ENCODE peak calls at places on chromosome 5, in nine cellular contexts. L is GM13976, X is esophagus squamous epithelium, D is heart left ventricle, F is cardiac fibroblast, Q is endothelial cell, I is Calu3, M is HCT116, E is GM12865. U is an unnamed sample.

GRCh38 chr5:10288600-10289213 is 19.0 kb downstream of the CMBL start:
- DNase-seq in D (peak), L (peak), I (peak), Q (no peak), M (no peak), E (peak), F (no peak), X (no peak), U (no peak)

GRCh38 chr5:96293966-96294886 is 138.8 kb downstream of the PCSK1 start:
- DNase-seq in D (no peak), I (no peak), Q (no peak), E (no peak), M (no peak), X (no peak), L (no peak), F (peak), U (no peak)

GRCh38 chr5:170628691-170629565 is 125.1 kb downstream of the KCNIP1 start:
- DNase-seq in X (no peak), Q (no peak), E (no peak), M (no peak), F (no peak), L (no peak), D (no peak), I (no peak), U (peak)

GRCh38 chr5:30574761-30575160 is 618.7 kb upstream of the CDH6 start:
- DNase-seq in I (no peak), E (no peak), D (no peak), X (no peak), M (no peak), F (peak), L (no peak), Q (no peak), U (no peak)

GRCh38 chr5:173932695-173933139 is 44.6 kb downstream of the CPEB4 start:
- DNase-seq in Q (no peak), X (no peak), D (no peak), F (no peak), M (no peak), I (no peak), L (no peak), E (no peak), U (no peak)

GRCh38 chr5:34658023-34658422 is 1.9 kb downstream of the RAI14 start:
- DNase-seq in M (no peak), I (no peak), D (no peak), F (peak), X (no peak), Q (no peak), E (no peak), L (peak), U (no peak)

GRCh38 chr5:141330299-141331080 is at the start of gene PCDHGA1:
- DNase-seq in F (peak), E (peak), D (no peak), I (no peak), X (no peak), Q (peak), M (no peak), L (peak), U (no peak)

GRCh38 chr5:7244977-7245376 is 151.0 kb upstream of the ADCY2 start:
- DNase-seq in X (no peak), Q (no peak), L (no peak), F (no peak), M (no peak), E (no peak), I (no peak), D (no peak), U (no peak)

GRCh38 chr5:144549580-144549979 is 378.9 kb downstream of the KCTD16 start:
- DNase-seq in I (no peak), F (peak), M (no peak), E (no peak), X (no peak), D (no peak), Q (no peak), L (no peak), U (no peak)

GRCh38 chr5:132227235-132227484 is 493 bp downstream of the P4HA2 start:
- DNase-seq in I (no peak), Q (no peak), D (no peak), X (no peak), E (no peak), L (no peak), M (no peak), F (no peak), U (no peak)

GRCh38 chr5:28403846-28404245 is 1365.5 kb upstream of the CDH9 start:
- DNase-seq in Q (no peak), F (no peak), M (no peak), X (no peak), I (peak), L (no peak), D (no peak), E (no peak), U (no peak)

GRCh38 chr5:92265804-92266203 is 882.7 kb upstream of the ARRDC3 start:
- DNase-seq in D (no peak), X (no peak), Q (no peak), M (no peak), I (no peak), F (no peak), L (no peak), E (no peak), U (no peak)

GRCh38 chr5:172910828-172911627 is 48.2 kb upstream of the RPL26L1 start:
- DNase-seq in M (peak), I (peak), Q (peak), D (peak), X (no peak), E (peak), L (peak), F (peak), U (no peak)

GRCh38 chr5:43874772-43875171 is 271.8 kb downstream of the NNT start:
- DNase-seq in F (peak), L (no peak), E (no peak), M (no peak), D (peak), X (no peak), I (no peak), Q (no peak), U (no peak)

GRCh38 chr5:29498860-29499259 is 1694.6 kb upstream of the CDH6 start:
- DNase-seq in D (no peak), E (no peak), F (no peak), Q (no peak), X (no peak), M (no peak), L (no peak), I (no peak), U (peak)

GRCh38 chr5:11334404-11334803 is 569.8 kb downstream of the CTNND2 start:
- DNase-seq in L (no peak), Q (no peak), M (no peak), I (no peak), E (no peak), F (no peak), X (no peak), D (no peak), U (no peak)

GRCh38 chr5:91049800-91050199 is 333.3 kb downstream of the ARRDC3 start:
- DNase-seq in M (no peak), L (no peak), D (no peak), Q (no peak), X (no peak), E (no peak), I (no peak), F (peak), U (no peak)

GRCh38 chr5:73282383-73282782 is 109.4 kb downstream of the TMEM174 start:
- DNase-seq in D (no peak), E (no peak), M (no peak), F (no peak), Q (no peak), X (no peak), L (no peak), I (no peak), U (no peak)

GRCh38 chr5:34563951-34564705 is 92.0 kb upstream of the RAI14 start:
- DNase-seq in X (no peak), D (peak), E (no peak), I (no peak), L (no peak), F (peak), M (no peak), Q (no peak), U (no peak)

GRCh38 chr5:92372766-92373165 is 989.6 kb upstream of the ARRDC3 start:
- DNase-seq in F (peak), E (no peak), I (no peak), X (no peak), L (no peak), D (no peak), M (no peak), Q (no peak), U (no peak)

GRCh38 chr5:154683101-154683757 is 71.9 kb upstream of the LARP1 start:
- DNase-seq in D (no peak), M (no peak), E (no peak), Q (no peak), L (no peak), F (no peak), I (no peak), X (no peak), U (no peak)

GRCh38 chr5:72163349-72163983 is 56.2 kb downstream of the MAP1B start:
- DNase-seq in Q (no peak), F (no peak), X (no peak), L (no peak), E (no peak), M (no peak), I (no peak), D (no peak), U (no peak)

GRCh38 chr5:177590406-177590805 is 1.6 kb upstream of the TMED9 start:
- DNase-seq in L (no peak), D (no peak), X (no peak), M (no peak), F (no peak), Q (no peak), E (no peak), I (no peak), U (no peak)

GRCh38 chr5:134577022-134577795 is 51.7 kb downstream of the JADE2 start:
- DNase-seq in M (no peak), X (no peak), I (peak), L (no peak), D (no peak), E (no peak), Q (no peak), F (peak), U (no peak)

GRCh38 chr5:56328753-56329560 is 95.8 kb upstream of the ANKRD55 start:
- DNase-seq in Q (no peak), L (peak), X (no peak), D (no peak), E (peak), F (peak), M (no peak), I (peak), U (no peak)

GRCh38 chr5:53288511-53288910 is 179.0 kb upstream of the MOCS2 start:
- DNase-seq in L (no peak), Q (no peak), E (no peak), F (peak), D (no peak), X (no peak), I (no peak), M (no peak), U (no peak)

GRCh38 chr5:174319551-174319950 is 274.0 kb downstream of the NSG2 start:
- DNase-seq in D (no peak), I (no peak), L (no peak), E (no peak), M (no peak), X (no peak), F (no peak), Q (no peak), U (no peak)

GRCh38 chr5:148969291-148969690 is 93.6 kb downstream of the SH3TC2 start:
- DNase-seq in M (no peak), D (no peak), Q (no peak), X (no peak), F (no peak), E (no peak), L (no peak), I (no peak), U (no peak)
- TF ChIP-seq CTCF in M (peak), D (no peak), Q (no peak), X (no peak), F (no peak), E (no peak), L (no peak), I (no peak), U (peak)

DNA sequence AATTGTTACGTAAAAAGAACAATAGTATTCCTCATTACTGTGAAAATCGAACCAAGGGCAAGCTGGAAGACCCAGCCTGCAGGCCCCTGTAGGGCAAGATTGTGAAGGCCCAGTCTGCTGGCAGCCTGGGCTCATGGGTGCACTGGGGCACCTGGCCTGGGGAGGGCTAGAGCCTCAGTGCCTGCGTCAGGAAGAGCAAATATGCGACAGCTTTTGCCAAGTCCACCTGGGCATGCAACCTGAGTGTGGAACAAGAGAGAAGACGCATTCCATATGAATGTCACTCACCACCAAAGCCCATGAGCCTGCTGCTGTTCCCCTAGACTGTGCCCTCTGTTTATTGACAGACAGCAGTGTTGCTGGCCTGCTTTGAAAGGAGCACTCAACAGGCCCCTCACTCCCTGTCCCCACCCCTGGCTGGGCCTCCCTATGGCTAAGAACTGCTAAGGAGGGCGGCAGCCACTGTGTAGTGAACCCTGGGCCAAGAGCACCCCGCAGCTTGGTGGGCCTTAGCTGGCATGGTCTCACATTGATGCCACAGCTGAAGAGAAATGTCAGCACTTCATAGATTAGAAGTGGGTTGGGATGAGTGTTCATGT is 28.2 kb downstream of the PSD2 start:
- DNase-seq in F (no peak), L (no peak), Q (no peak), E (no peak), X (no peak), I (no peak), D (no peak), M (no peak), U (no peak)
- TF ChIP-seq CTCF in F (no peak), L (no peak), Q (no peak), E (no peak), X (no peak), I (no peak), D (no peak), M (no peak), U (no peak)

GRCh38 chr5:32586251-32586642 is 890 bp downstream of the SUB1 start:
- DNase-seq in Q (no peak), I (no peak), E (no peak), X (no peak), F (no peak), M (no peak), L (no peak), D (no peak), U (no peak)

GRCh38 chr5:32587067-32587551 is 1.8 kb downstream of the SUB1 start:
- DNase-seq in E (no peak), I (no peak), F (no peak), X (no peak), D (no peak), Q (no peak), L (no peak), M (no peak), U (no peak)

GRCh38 chr5:32585122-32585445 is 273 bp upstream of the SUB1 start:
- DNase-seq in M (no peak), Q (no peak), I (no peak), D (no peak), F (no peak), X (no peak), E (no peak), L (no peak), U (no peak)

GRCh38 chr5:32585446-32586250 is at the start of gene SUB1:
- DNase-seq in D (peak), E (peak), F (peak), Q (peak), X (peak), L (peak), I (peak), M (peak), U (peak)

DNA sequence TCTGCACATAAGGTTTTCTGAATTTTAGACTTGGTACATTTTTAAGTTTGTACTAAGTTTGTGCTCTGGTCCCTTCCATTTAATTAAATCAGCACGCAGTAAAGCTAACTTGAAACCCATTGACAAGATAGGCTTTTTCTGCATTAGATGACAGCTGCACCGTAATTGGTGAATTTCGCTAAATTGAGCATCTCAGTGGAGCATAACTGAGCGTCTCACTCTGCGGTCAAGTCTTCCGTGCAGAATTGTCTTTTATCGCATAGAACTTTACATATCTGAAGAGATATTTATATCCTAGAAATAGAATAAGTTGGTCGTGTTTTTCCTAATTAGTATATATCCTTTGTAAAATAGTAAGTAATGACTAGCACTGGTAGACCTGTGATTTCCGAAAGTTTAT is 4.1 kb downstream of the SUB1 start:
- DNase-seq in F (no peak), E (peak), I (no peak), L (no peak), M (no peak), Q (no peak), X (no peak), D (no peak), U (no peak)
- TF ChIP-seq CTCF in F (no peak), E (no peak), I (no peak), L (no peak), M (no peak), Q (no peak), X (no peak), D (no peak), U (no peak)

GRCh38 chr5:1014781-1015221 is 6.2 kb downstream of the NKD2 start:
- DNase-seq in M (no peak), L (no peak), I (no peak), F (no peak), D (no peak), X (no peak), Q (no peak), E (no peak), U (peak)
- TF ChIP-seq CTCF in M (no peak), L (no peak), I (no peak), F (no peak), D (no peak), X (no peak), Q (no peak), E (no peak), U (no peak)

GRCh38 chr5:169080352-169080938 is 220.5 kb downstream of the SLIT3 start:
- DNase-seq in X (no peak), M (no peak), Q (no peak), E (no peak), F (no peak), I (no peak), D (no peak), L (no peak), U (no peak)
- TF ChIP-seq CTCF in X (no peak), M (no peak), Q (no peak), E (no peak), F (no peak), I (no peak), D (no peak), L (no peak), U (no peak)

U was measured in chondrocyte.